ENCODE peak calls at places on chromosomes 6 and 20, in seven cellular contexts. D is H9, H is IMR-90, U is mesendoderm, A is mesenchymal stem cell, M is trophoblast cell, Y is H1. O is an unnamed sample.

GRCh38 chr6:140567469-140567868 is 1193.0 kb upstream of the CITED2 start:
- DNase-seq in U (peak; percentile 6), M (no peak), Y (no peak), D (no peak), A (no peak), H (peak; percentile 16), O (no peak)

GRCh38 chr6:71544028-71544427 is 255.4 kb downstream of the OGFRL1 start:
- DNase-seq in H (peak; percentile 48), M (peak; percentile 83), A (no peak), U (peak; percentile 84), D (no peak), Y (peak; percentile 9), O (no peak)

GRCh38 chr20:35708502-35708901 is 9.3 kb downstream of the ROMO1 start:
- DNase-seq in U (no peak), A (no peak), Y (no peak), H (no peak), M (no peak), D (no peak), O (no peak)

GRCh38 chr6:43716099-43716498 is 28.5 kb upstream of the MRPS18A start:
- DNase-seq in A (no peak), Y (no peak), H (no peak), M (no peak), U (no peak), D (no peak), O (no peak)

GRCh38 chr6:56515081-56515905 is 127.4 kb downstream of the DST start:
- DNase-seq in A (no peak), M (no peak), D (no peak), U (no peak), H (no peak), Y (no peak), O (no peak)

GRCh38 chr6:151313060-151313459 is 73.3 kb downstream of the AKAP12 start:
- DNase-seq in A (no peak), M (no peak), Y (no peak), H (no peak), U (peak; percentile 79), D (peak; percentile 63), O (no peak)

GRCh38 chr20:11992426-11992825 is 74.7 kb downstream of the BTBD3 start:
- DNase-seq in Y (no peak), D (no peak), U (no peak), H (no peak), M (no peak), A (no peak), O (no peak)

GRCh38 chr6:119349041-119349340 is 570 bp downstream of the MAN1A1 start:
- DNase-seq in A (no peak), Y (no peak), D (no peak), M (no peak), H (no peak), U (no peak), O (no peak)

GRCh38 chr6:107973594-107973993 is 15.6 kb upstream of the SEC63 start:
- DNase-seq in D (no peak), M (peak; percentile 91), U (no peak), H (no peak), A (no peak), Y (no peak), O (no peak)

GRCh38 chr6:156942266-156942665 is 165.1 kb downstream of the ARID1B start:
- DNase-seq in A (no peak), M (no peak), Y (peak; percentile 21), U (peak; percentile 90), H (no peak), D (peak; percentile 57), O (no peak)

GRCh38 chr6:160952633-160953281 is 38.8 kb upstream of the MAP3K4 start:
- DNase-seq in A (peak; percentile 14), H (no peak), D (no peak), Y (no peak), M (peak; percentile 27), U (peak; percentile 40), O (peak; percentile 75)

GRCh38 chr6:166162599-166163342 is 4.9 kb downstream of the TBXT start:
- DNase-seq in H (no peak), A (no peak), Y (no peak), M (no peak), U (peak; percentile 61), D (no peak), O (no peak)

GRCh38 chr20:59800309-59800708 is 133.1 kb downstream of the SYCP2 start:
- DNase-seq in A (no peak), U (no peak), M (no peak), H (no peak), D (no peak), Y (no peak), O (no peak)

GRCh38 chr6:6686748-6687601 is 98.5 kb downstream of the LY86 start:
- DNase-seq in H (no peak), Y (peak; percentile 94), M (peak; percentile 98), D (peak; percentile 99), A (peak; percentile 93), U (peak; percentile 98), O (peak; percentile 90)

GRCh38 chr6:38570750-38571149 is 69.0 kb downstream of the BTBD9 start:
- DNase-seq in Y (no peak), A (peak; percentile 29), M (peak; percentile 32), U (peak; percentile 37), H (peak; percentile 40), D (no peak), O (no peak)

GRCh38 chr6:85569323-85569722 is 24.3 kb downstream of the SNX14 start:
- DNase-seq in M (no peak), U (no peak), H (peak; percentile 73), A (peak; percentile 39), D (no peak), Y (no peak), O (no peak)

GRCh38 chr6:165301372-165302246 is 7.8 kb downstream of the C6orf118 start:
- DNase-seq in D (no peak), M (no peak), A (no peak), H (no peak), U (no peak), Y (no peak), O (no peak)

GRCh38 chr20:22342410-22342809 is 242.0 kb downstream of the FOXA2 start:
- DNase-seq in M (no peak), H (no peak), U (no peak), A (no peak), D (no peak), Y (no peak), O (no peak)

GRCh38 chr6:6918216-6918983 is 189.4 kb upstream of the RREB1 start:
- DNase-seq in U (no peak), H (peak; percentile 59), Y (no peak), M (peak; percentile 33), D (no peak), A (peak; percentile 36), O (no peak)

GRCh38 chr6:52417675-52418111 is 2.4 kb upstream of the EFHC1 start:
- DNase-seq in M (peak; percentile 42), U (peak; percentile 50), H (peak; percentile 68), A (peak; percentile 86), D (no peak), Y (no peak), O (no peak)

GRCh38 chr6:45691426-45691825 is 313.7 kb upstream of the SUPT3H start:
- DNase-seq in H (no peak), U (no peak), D (no peak), M (no peak), Y (no peak), A (no peak), O (no peak)

GRCh38 chr6:7235712-7236311 is 77.2 kb downstream of the SSR1 start:
- DNase-seq in D (no peak), U (no peak), H (no peak), A (no peak), M (no peak), Y (no peak), O (no peak)

GRCh38 chr6:40295251-40295949 is 291.8 kb downstream of the LRFN2 start:
- DNase-seq in D (no peak), Y (no peak), M (no peak), H (no peak), A (no peak), U (no peak), O (no peak)

GRCh38 chr6:149974825-149975224 is 11.1 kb downstream of the ULBP1 start:
- DNase-seq in D (no peak), U (no peak), H (no peak), A (no peak), Y (no peak), M (no peak), O (no peak)

GRCh38 chr20:7935027-7935551 is 5.2 kb downstream of the HAO1 start:
- DNase-seq in A (no peak), D (no peak), M (no peak), Y (no peak), U (no peak), H (no peak), O (no peak)

GRCh38 chr6:121884621-121885020 is 449.2 kb downstream of the GJA1 start:
- DNase-seq in Y (no peak), A (peak; percentile 36), U (no peak), D (no peak), M (peak; percentile 24), H (peak; percentile 28), O (no peak)
- H3K4me1 ChIP-seq in Y (no peaks in the 10 kb centered on the region), A (no peaks in the 10 kb centered on the region), U (peaks cover 2% of the 10 kb centered on the region), D (no peaks in the 10 kb centered on the region), M (no peaks in the 10 kb centered on the region), H (peaks cover 17% of the 10 kb centered on the region), O (no peaks in the 10 kb centered on the region)

DNA sequence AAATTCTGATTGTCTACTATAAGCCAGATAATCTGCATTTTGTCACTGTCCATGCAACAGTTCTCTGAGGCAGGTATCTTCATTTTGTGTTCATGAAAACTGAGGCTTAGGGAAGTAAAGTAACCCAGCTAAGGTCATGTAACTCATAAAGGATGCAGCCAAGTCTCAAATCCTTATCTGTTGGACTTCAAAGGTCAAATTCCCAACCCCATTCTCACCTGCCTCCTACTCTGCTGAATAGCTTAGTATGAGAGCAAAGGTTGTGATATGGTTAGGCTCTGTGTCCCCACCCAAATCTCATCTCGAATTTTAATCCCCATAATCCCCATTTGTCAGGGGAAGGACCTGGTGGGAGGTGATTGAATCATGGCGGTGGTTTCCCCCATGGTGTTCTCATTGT is 90.1 kb downstream of the KLHL32 start:
- DNase-seq in M (no peak), A (no peak), D (no peak), U (peak; percentile 7), H (no peak), Y (no peak), O (no peak)
- H2AK5ac ChIP-seq in M (no peak overlapping the region), A (no peak overlapping the region), D (no peak overlapping the region), U (no peak overlapping the region), H (no peak overlapping the region), Y (no peak overlapping the region), O (no peak overlapping the region)

GRCh38 chr20:61299613-61300012 is 47.6 kb downstream of the CDH4 start:
- DNase-seq in U (no peak), M (no peak), H (no peak), D (no peak), Y (no peak), A (no peak), O (no peak)

GRCh38 chr20:61299088-61299487 is 47.0 kb downstream of the CDH4 start:
- DNase-seq in A (no peak), U (no peak), D (no peak), Y (no peak), H (no peak), M (no peak), O (no peak)

GRCh38 chr20:61296629-61297019 is 44.6 kb downstream of the CDH4 start:
- DNase-seq in M (no peak), Y (no peak), H (no peak), U (no peak), D (no peak), A (no peak), O (no peak)

GRCh38 chr20:61297491-61297890 is 45.4 kb downstream of the CDH4 start:
- DNase-seq in U (no peak), A (no peak), M (no peak), H (no peak), D (no peak), Y (no peak), O (no peak)

GRCh38 chr20:61297981-61298380 is 45.9 kb downstream of the CDH4 start:
- DNase-seq in U (no peak), A (peak; percentile 18), Y (no peak), D (no peak), M (no peak), H (peak; percentile 35), O (no peak)
- H3K4me1 ChIP-seq in U (no peaks in the 10 kb centered on the region), A (peaks cover 16% of the 10 kb centered on the region), Y (peaks cover 3% of the 10 kb centered on the region), D (no peaks in the 10 kb centered on the region), M (no peaks in the 10 kb centered on the region), H (peaks cover 2% of the 10 kb centered on the region), O (peaks cover 15% of the 10 kb centered on the region)

GRCh38 chr6:101776919-101777350 is 383.4 kb downstream of the GRIK2 start:
- DNase-seq in U (no peak), H (no peak), Y (no peak), D (no peak), M (no peak), A (no peak), O (peak; percentile 12)
- H2AK5ac ChIP-seq in U (no peak overlapping the region), H (peak overlapping the region; percentile 43), Y (no peak overlapping the region), D (no peak overlapping the region), M (no peak overlapping the region), A (no peak overlapping the region), O (no peak overlapping the region)

O was measured in neuronal stem cell.